ENCODE peak calls at places on chromosomes 6 and 20, in four cellular contexts. One of them, this sample, is unnamed.

GRCh38 chr6:5968817-5969726 is 37.7 kb downstream of the NRN1 start:
- DNase-seq in trophoblast cell: no peak
- DNase-seq in mesendoderm: peak; percentile 31
- DNase-seq in IMR-90: no peak
- DNase-seq in this sample: no peak

GRCh38 chr6:152086223-152086873 is 278.9 kb downstream of the ESR1 start:
- DNase-seq in mesendoderm: no peak
- DNase-seq in trophoblast cell: no peak
- DNase-seq in IMR-90: no peak
- DNase-seq in this sample: no peak

GRCh38 chr6:159104163-159104885 is 59.5 kb upstream of the TAGAP start:
- DNase-seq in trophoblast cell: peak; percentile 57
- DNase-seq in mesendoderm: peak; percentile 77
- DNase-seq in IMR-90: peak; percentile 45
- DNase-seq in this sample: peak; percentile 56

GRCh38 chr20:20226554-20226953 is 141.3 kb upstream of the INSM1 start:
- DNase-seq in trophoblast cell: no peak
- DNase-seq in IMR-90: no peak
- DNase-seq in mesendoderm: no peak
- DNase-seq in this sample: no peak

GRCh38 chr6:29419516-29419915 is 4.8 kb downstream of the OR12D1 start:
- DNase-seq in mesendoderm: peak; percentile 11
- DNase-seq in trophoblast cell: no peak
- DNase-seq in IMR-90: no peak
- DNase-seq in this sample: no peak

GRCh38 chr6:40556023-40556422 is 31.1 kb downstream of the LRFN2 start:
- DNase-seq in IMR-90: no peak
- DNase-seq in mesendoderm: peak; percentile 11
- DNase-seq in trophoblast cell: no peak
- DNase-seq in this sample: no peak

GRCh38 chr6:121573466-121573865 is 138.0 kb downstream of the GJA1 start:
- DNase-seq in mesendoderm: peak; percentile 37
- DNase-seq in trophoblast cell: no peak
- DNase-seq in IMR-90: no peak
- DNase-seq in this sample: no peak

GRCh38 chr6:161237176-161237575 is 36.7 kb downstream of the AGPAT4 start:
- DNase-seq in trophoblast cell: no peak
- DNase-seq in IMR-90: no peak
- DNase-seq in mesendoderm: peak; percentile 49
- DNase-seq in this sample: no peak

GRCh38 chr6:131199568-131200272 is 64.5 kb downstream of the AKAP7 start:
- DNase-seq in mesendoderm: peak; percentile 86
- DNase-seq in IMR-90: peak; percentile 47
- DNase-seq in trophoblast cell: peak; percentile 27
- DNase-seq in this sample: peak; percentile 59

GRCh38 chr6:26613717-26614683 is 17.2 kb downstream of the ABT1 start:
- DNase-seq in mesendoderm: peak; percentile 55
- DNase-seq in trophoblast cell: no peak
- DNase-seq in IMR-90: no peak
- DNase-seq in this sample: no peak

GRCh38 chr6:33252758-33253157 is 18.9 kb downstream of the VPS52 start:
- DNase-seq in mesendoderm: no peak
- DNase-seq in IMR-90: no peak
- DNase-seq in trophoblast cell: no peak
- DNase-seq in this sample: peak; percentile 14

GRCh38 chr6:133787122-133787521 is 101.8 kb upstream of the TCF21 start:
- DNase-seq in trophoblast cell: no peak
- DNase-seq in mesendoderm: no peak
- DNase-seq in IMR-90: no peak
- DNase-seq in this sample: no peak

GRCh38 chr6:43851204-43851855 is 81.3 kb downstream of the VEGFA start:
- DNase-seq in trophoblast cell: peak; percentile 45
- DNase-seq in IMR-90: peak; percentile 73
- DNase-seq in mesendoderm: peak; percentile 76
- DNase-seq in this sample: peak; percentile 70

GRCh38 chr20:11766961-11767360 is 150.7 kb upstream of the BTBD3 start:
- DNase-seq in IMR-90: peak; percentile 61
- DNase-seq in mesendoderm: peak; percentile 56
- DNase-seq in trophoblast cell: peak; percentile 41
- DNase-seq in this sample: no peak

GRCh38 chr6:1596088-1596852 is 13.4 kb upstream of the FOXC1 start:
- DNase-seq in IMR-90: peak; percentile 45
- DNase-seq in trophoblast cell: peak; percentile 27
- DNase-seq in mesendoderm: peak; percentile 80
- DNase-seq in this sample: peak; percentile 47

GRCh38 chr6:113411006-113411405 is 446.1 kb upstream of the MARCKS start:
- DNase-seq in mesendoderm: no peak
- DNase-seq in IMR-90: no peak
- DNase-seq in trophoblast cell: no peak
- DNase-seq in this sample: no peak

GRCh38 chr6:52909531-52909930 is at the start of gene GSTA3:
- DNase-seq in mesendoderm: peak; percentile 49
- DNase-seq in trophoblast cell: peak; percentile 19
- DNase-seq in IMR-90: no peak
- DNase-seq in this sample: no peak

GRCh38 chr6:5695260-5696245 is 311.2 kb downstream of the NRN1 start:
- DNase-seq in trophoblast cell: peak; percentile 29
- DNase-seq in mesendoderm: peak; percentile 70
- DNase-seq in IMR-90: peak; percentile 79
- DNase-seq in this sample: peak; percentile 94

GRCh38 chr6:132764370-132764769 is 6.7 kb upstream of the VNN2 start:
- DNase-seq in IMR-90: peak; percentile 83
- DNase-seq in trophoblast cell: peak; percentile 36
- DNase-seq in mesendoderm: peak; percentile 36
- DNase-seq in this sample: peak; percentile 49

GRCh38 chr6:115545410-115545986 is 515.2 kb downstream of the FRK start:
- DNase-seq in IMR-90: no peak
- DNase-seq in mesendoderm: peak; percentile 94
- DNase-seq in trophoblast cell: no peak
- DNase-seq in this sample: no peak

GRCh38 chr6:34695729-34696188 is 808 bp downstream of the ILRUN start:
- DNase-seq in mesendoderm: no peak
- DNase-seq in IMR-90: no peak
- DNase-seq in trophoblast cell: no peak
- DNase-seq in this sample: no peak

GRCh38 chr6:34697544-34697836 is 923 bp upstream of the ILRUN start:
- DNase-seq in trophoblast cell: no peak
- DNase-seq in mesendoderm: no peak
- DNase-seq in IMR-90: no peak
- DNase-seq in this sample: no peak

GRCh38 chr6:34696739-34697543 is at the start of gene ILRUN:
- DNase-seq in trophoblast cell: peak; percentile 93
- DNase-seq in mesendoderm: peak; percentile 95
- DNase-seq in IMR-90: peak; percentile 92
- DNase-seq in this sample: peak; percentile 94

GRCh38 chr6:34697904-34698557 is 1.5 kb upstream of the ILRUN start:
- DNase-seq in mesendoderm: no peak
- DNase-seq in trophoblast cell: no peak
- DNase-seq in IMR-90: no peak
- DNase-seq in this sample: no peak

DNA sequence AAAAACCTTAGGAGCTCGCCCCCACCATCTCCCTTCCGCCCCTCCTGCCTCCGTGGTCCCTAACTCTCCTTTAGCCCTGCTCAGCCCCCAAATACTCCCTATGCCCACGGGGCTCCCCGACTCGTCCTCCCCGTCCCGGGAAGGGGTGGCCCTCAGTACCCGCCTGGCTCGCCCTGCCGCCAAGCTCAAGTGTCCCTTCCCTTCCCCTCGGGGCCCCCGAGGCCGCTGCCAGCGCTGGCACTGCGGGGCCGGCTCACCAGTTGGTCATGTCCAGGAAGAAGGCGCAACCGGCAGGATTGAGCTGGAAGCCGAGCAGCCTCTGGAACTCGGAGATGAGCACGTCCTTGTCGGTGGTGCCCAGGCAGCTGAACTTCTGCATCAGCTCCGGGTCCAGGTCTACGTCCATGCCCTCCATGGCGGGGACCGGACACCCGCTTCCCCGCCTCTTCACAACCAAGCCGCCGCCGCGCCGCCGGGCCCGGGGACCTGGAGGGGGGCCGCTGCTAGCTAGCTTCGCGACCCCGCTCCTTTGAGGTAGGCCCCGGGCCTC is 303 bp downstream of the ILRUN start:
- DNase-seq in mesendoderm: peak; percentile 49
- DNase-seq in trophoblast cell: peak; percentile 34
- DNase-seq in IMR-90: peak; percentile 21
- DNase-seq in this sample: peak; percentile 74
- H3K23ac ChIP-seq in mesendoderm: peak overlapping the region; percentile 29
- H3K23ac ChIP-seq in trophoblast cell: no peak overlapping the region
- H3K23ac ChIP-seq in IMR-90: peak overlapping the region; percentile 99
- H3K23ac ChIP-seq in this sample: peak overlapping the region; percentile 90

GRCh38 chr20:22584630-22584921 is 204 bp upstream of the FOXA2 start:
- DNase-seq in mesendoderm: peak; percentile 84
- DNase-seq in IMR-90: no peak
- DNase-seq in trophoblast cell: no peak
- DNase-seq in this sample: no peak
- H3K4me2 ChIP-seq in mesendoderm: no peak overlapping the region
- H3K4me2 ChIP-seq in IMR-90: no peak overlapping the region
- H3K4me2 ChIP-seq in trophoblast cell: peak overlapping the region; percentile 44
- H3K4me2 ChIP-seq in this sample: peak overlapping the region; percentile 37

GRCh38 chr20:50494428-50494827 is 15.8 kb upstream of the PTPN1 start:
- DNase-seq in trophoblast cell: no peak
- DNase-seq in mesendoderm: no peak
- DNase-seq in IMR-90: no peak
- DNase-seq in this sample: no peak
- H3K4ac ChIP-seq in trophoblast cell: no peak overlapping the region
- H3K4ac ChIP-seq in mesendoderm: no peak overlapping the region
- H3K4ac ChIP-seq in IMR-90: no peak overlapping the region
- H3K4ac ChIP-seq in this sample: no peak overlapping the region

GRCh38 chr20:64023278-64024140 is 12.5 kb upstream of the C20orf204 start:
- DNase-seq in mesendoderm: no peak
- DNase-seq in IMR-90: no peak
- DNase-seq in trophoblast cell: no peak
- DNase-seq in this sample: no peak

GRCh38 chr20:64024141-64024990 is 11.6 kb upstream of the C20orf204 start:
- DNase-seq in trophoblast cell: no peak
- DNase-seq in mesendoderm: no peak
- DNase-seq in IMR-90: no peak
- DNase-seq in this sample: no peak

GRCh38 chr20:64022671-64023070 is 13.3 kb upstream of the C20orf204 start:
- DNase-seq in IMR-90: no peak
- DNase-seq in trophoblast cell: no peak
- DNase-seq in mesendoderm: no peak
- DNase-seq in this sample: no peak

GRCh38 chr20:64025101-64025825 is 10.7 kb upstream of the C20orf204 start:
- DNase-seq in mesendoderm: no peak
- DNase-seq in IMR-90: no peak
- DNase-seq in trophoblast cell: no peak
- DNase-seq in this sample: no peak

DNA sequence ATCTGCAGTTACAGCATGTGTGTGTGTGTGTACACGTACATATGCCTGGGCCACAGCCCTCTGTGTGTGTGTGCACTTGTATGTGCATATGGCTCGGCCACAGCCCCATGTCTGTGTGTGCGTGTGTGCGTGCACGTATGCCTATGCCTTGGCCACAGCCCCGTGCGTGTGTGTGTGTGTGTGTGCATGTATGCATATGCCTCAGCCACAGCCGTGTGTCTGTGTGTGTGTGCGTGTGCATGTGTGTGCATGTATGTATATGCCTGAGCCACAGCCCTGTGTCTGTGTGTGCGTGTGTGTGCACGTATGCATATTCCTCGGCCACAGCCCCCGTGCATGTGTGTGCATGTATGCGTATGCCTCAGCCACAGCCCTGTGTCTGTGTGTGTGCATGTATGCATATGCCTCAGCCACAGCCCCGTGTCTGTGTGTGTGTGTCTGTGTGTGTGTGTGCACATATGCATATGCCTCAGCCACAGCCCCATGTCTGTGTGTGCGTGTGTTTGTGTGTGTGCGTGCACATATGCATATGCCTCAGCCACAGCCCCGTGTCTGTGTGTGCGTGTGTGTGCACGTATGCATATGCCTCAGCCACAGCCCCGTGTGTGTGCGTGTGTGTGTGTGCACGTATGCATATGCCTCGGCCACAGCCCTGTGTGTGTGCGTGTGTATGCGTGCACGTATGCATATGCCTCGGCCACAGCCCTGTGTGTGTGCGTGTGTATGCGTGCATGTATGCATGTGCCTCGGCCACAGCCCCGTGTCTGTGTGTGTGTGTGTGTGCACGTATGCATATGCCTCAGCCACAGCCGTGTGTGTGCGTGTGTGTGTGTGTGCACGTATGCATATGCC is 14.6 kb upstream of the C20orf204 start:
- DNase-seq in IMR-90: no peak
- DNase-seq in trophoblast cell: no peak
- DNase-seq in mesendoderm: no peak
- DNase-seq in this sample: no peak
- H3K23ac ChIP-seq in IMR-90: no peak overlapping the region
- H3K23ac ChIP-seq in trophoblast cell: no peak overlapping the region
- H3K23ac ChIP-seq in mesendoderm: no peak overlapping the region
- H3K23ac ChIP-seq in this sample: no peak overlapping the region

GRCh38 chr6:87364602-87365252 is 20.1 kb downstream of the C6orf163 start:
- DNase-seq in IMR-90: no peak
- DNase-seq in mesendoderm: no peak
- DNase-seq in trophoblast cell: no peak
- DNase-seq in this sample: no peak
- H3K4me2 ChIP-seq in IMR-90: no peak overlapping the region
- H3K4me2 ChIP-seq in mesendoderm: no peak overlapping the region
- H3K4me2 ChIP-seq in trophoblast cell: no peak overlapping the region
- H3K4me2 ChIP-seq in this sample: no peak overlapping the region

DNA sequence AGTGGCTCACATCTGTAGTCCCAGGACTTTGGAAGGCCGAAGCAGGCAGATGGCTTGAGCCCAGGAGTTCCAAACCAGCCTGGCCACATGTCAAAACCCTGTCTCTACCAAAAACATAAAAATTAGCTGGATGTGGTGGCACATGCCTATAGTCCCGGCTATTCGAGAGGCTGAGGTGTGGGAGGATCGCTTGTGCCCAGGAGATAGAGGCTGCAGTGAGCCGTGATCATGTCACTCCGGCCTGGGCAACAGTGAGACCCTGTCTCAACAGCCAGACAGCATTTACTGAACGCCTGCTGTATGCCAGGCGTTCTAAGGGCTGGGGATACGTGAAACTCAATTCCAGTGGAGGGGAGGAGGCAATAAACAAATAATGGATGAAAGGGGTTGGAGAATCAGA is 69.9 kb downstream of the ATP9A start:
- DNase-seq in trophoblast cell: no peak
- DNase-seq in mesendoderm: no peak
- DNase-seq in IMR-90: no peak
- DNase-seq in this sample: no peak
- H3K4ac ChIP-seq in trophoblast cell: no peak overlapping the region
- H3K4ac ChIP-seq in mesendoderm: no peak overlapping the region
- H3K4ac ChIP-seq in IMR-90: peak overlapping the region; percentile 34
- H3K4ac ChIP-seq in this sample: no peak overlapping the region

This sample was measured in mesenchymal stem cell.